ENCODE peak calls at places on chromosomes 11 and 22, in ten cellular contexts. One of them, this sample, is unnamed.

GRCh38 chr22:46084376-46084775 is 66.0 kb upstream of the PPARA start:
- DNase-seq in activated CD8-positive, alpha-beta memory T cell treated with anti-CD3 and anti-CD28 coated beads, Interleukin-2, amount 50 U/mL, for 48 hours: no peak
- DNase-seq in endothelial cell: no peak
- DNase-seq in DMS79 treated with DMSO at 0.1 percent for 48 hours: no peak
- DNase-seq in AG04449: no peak
- DNase-seq in stimulated activated CD8-positive, alpha-beta memory T cell treated with anti-CD3 and anti-CD28 coated beads, Interleukin-4, amount 100 ng/mL, for 1 hour: no peak
- DNase-seq in H9: no peak
- DNase-seq in NCI-H1105 treated with DMSO at 0.1 percent for 48 hours: no peak
- DNase-seq in activated T-cell treated with anti-CD3 and anti-CD28 coated beads, Interleukin-2, amount 50 U/mL, for 48 hours: no peak
- DNase-seq in AG08396: no peak
- DNase-seq in this sample: no peak

GRCh38 chr22:29727248-29727551 is 7.4 kb downstream of the CABP7 start:
- DNase-seq in DMS79 treated with DMSO at 0.1 percent for 48 hours: no peak
- DNase-seq in NCI-H1105 treated with DMSO at 0.1 percent for 48 hours: no peak
- DNase-seq in stimulated activated CD8-positive, alpha-beta memory T cell treated with anti-CD3 and anti-CD28 coated beads, Interleukin-4, amount 100 ng/mL, for 1 hour: no peak
- DNase-seq in activated CD8-positive, alpha-beta memory T cell treated with anti-CD3 and anti-CD28 coated beads, Interleukin-2, amount 50 U/mL, for 48 hours: no peak
- DNase-seq in AG04449: no peak
- DNase-seq in activated T-cell treated with anti-CD3 and anti-CD28 coated beads, Interleukin-2, amount 50 U/mL, for 48 hours: peak; percentile 34
- DNase-seq in endothelial cell: peak; percentile 62
- DNase-seq in AG08396: peak; percentile 73
- DNase-seq in H9: peak; percentile 79
- DNase-seq in this sample: peak; percentile 50

GRCh38 chr22:46961591-46962290 is 199.3 kb downstream of the TBC1D22A start:
- DNase-seq in AG08396: no peak
- DNase-seq in H9: no peak
- DNase-seq in activated CD8-positive, alpha-beta memory T cell treated with anti-CD3 and anti-CD28 coated beads, Interleukin-2, amount 50 U/mL, for 48 hours: no peak
- DNase-seq in endothelial cell: no peak
- DNase-seq in AG04449: no peak
- DNase-seq in NCI-H1105 treated with DMSO at 0.1 percent for 48 hours: no peak
- DNase-seq in stimulated activated CD8-positive, alpha-beta memory T cell treated with anti-CD3 and anti-CD28 coated beads, Interleukin-4, amount 100 ng/mL, for 1 hour: no peak
- DNase-seq in activated T-cell treated with anti-CD3 and anti-CD28 coated beads, Interleukin-2, amount 50 U/mL, for 48 hours: no peak
- DNase-seq in DMS79 treated with DMSO at 0.1 percent for 48 hours: no peak
- DNase-seq in this sample: no peak

GRCh38 chr22:36454916-36455570 is 26.4 kb downstream of the TXN2 start:
- DNase-seq in endothelial cell: peak; percentile 84
- DNase-seq in stimulated activated CD8-positive, alpha-beta memory T cell treated with anti-CD3 and anti-CD28 coated beads, Interleukin-4, amount 100 ng/mL, for 1 hour: peak; percentile 93
- DNase-seq in AG04449: no peak
- DNase-seq in activated CD8-positive, alpha-beta memory T cell treated with anti-CD3 and anti-CD28 coated beads, Interleukin-2, amount 50 U/mL, for 48 hours: peak; percentile 98
- DNase-seq in DMS79 treated with DMSO at 0.1 percent for 48 hours: peak; percentile 78
- DNase-seq in H9: peak; percentile 98
- DNase-seq in activated T-cell treated with anti-CD3 and anti-CD28 coated beads, Interleukin-2, amount 50 U/mL, for 48 hours: peak; percentile 96
- DNase-seq in NCI-H1105 treated with DMSO at 0.1 percent for 48 hours: no peak
- DNase-seq in AG08396: peak; percentile 86
- DNase-seq in this sample: peak; percentile 98

GRCh38 chr11:59857444-59858434 is 8.5 kb downstream of the TCN1 start:
- DNase-seq in endothelial cell: no peak
- DNase-seq in AG08396: no peak
- DNase-seq in H9: no peak
- DNase-seq in AG04449: no peak
- DNase-seq in DMS79 treated with DMSO at 0.1 percent for 48 hours: no peak
- DNase-seq in activated CD8-positive, alpha-beta memory T cell treated with anti-CD3 and anti-CD28 coated beads, Interleukin-2, amount 50 U/mL, for 48 hours: no peak
- DNase-seq in activated T-cell treated with anti-CD3 and anti-CD28 coated beads, Interleukin-2, amount 50 U/mL, for 48 hours: no peak
- DNase-seq in NCI-H1105 treated with DMSO at 0.1 percent for 48 hours: no peak
- DNase-seq in stimulated activated CD8-positive, alpha-beta memory T cell treated with anti-CD3 and anti-CD28 coated beads, Interleukin-4, amount 100 ng/mL, for 1 hour: no peak
- DNase-seq in this sample: no peak

GRCh38 chr22:19848298-19849224 is 6.1 kb downstream of the GNB1L start:
- DNase-seq in H9: no peak
- DNase-seq in activated CD8-positive, alpha-beta memory T cell treated with anti-CD3 and anti-CD28 coated beads, Interleukin-2, amount 50 U/mL, for 48 hours: peak; percentile 49
- DNase-seq in DMS79 treated with DMSO at 0.1 percent for 48 hours: no peak
- DNase-seq in AG04449: no peak
- DNase-seq in stimulated activated CD8-positive, alpha-beta memory T cell treated with anti-CD3 and anti-CD28 coated beads, Interleukin-4, amount 100 ng/mL, for 1 hour: no peak
- DNase-seq in endothelial cell: no peak
- DNase-seq in activated T-cell treated with anti-CD3 and anti-CD28 coated beads, Interleukin-2, amount 50 U/mL, for 48 hours: no peak
- DNase-seq in NCI-H1105 treated with DMSO at 0.1 percent for 48 hours: no peak
- DNase-seq in AG08396: no peak
- DNase-seq in this sample: no peak

GRCh38 chr11:12880327-12880726 is 128.8 kb upstream of the RASSF10 start:
- DNase-seq in activated T-cell treated with anti-CD3 and anti-CD28 coated beads, Interleukin-2, amount 50 U/mL, for 48 hours: no peak
- DNase-seq in stimulated activated CD8-positive, alpha-beta memory T cell treated with anti-CD3 and anti-CD28 coated beads, Interleukin-4, amount 100 ng/mL, for 1 hour: no peak
- DNase-seq in AG04449: no peak
- DNase-seq in AG08396: no peak
- DNase-seq in NCI-H1105 treated with DMSO at 0.1 percent for 48 hours: no peak
- DNase-seq in endothelial cell: no peak
- DNase-seq in activated CD8-positive, alpha-beta memory T cell treated with anti-CD3 and anti-CD28 coated beads, Interleukin-2, amount 50 U/mL, for 48 hours: no peak
- DNase-seq in H9: no peak
- DNase-seq in DMS79 treated with DMSO at 0.1 percent for 48 hours: no peak
- DNase-seq in this sample: no peak

GRCh38 chr22:50261615-50262459 is at the start of gene MAPK12:
- DNase-seq in NCI-H1105 treated with DMSO at 0.1 percent for 48 hours: peak; percentile 14
- DNase-seq in AG08396: peak; percentile 86
- DNase-seq in H9: peak; percentile 63
- DNase-seq in activated CD8-positive, alpha-beta memory T cell treated with anti-CD3 and anti-CD28 coated beads, Interleukin-2, amount 50 U/mL, for 48 hours: no peak
- DNase-seq in AG04449: no peak
- DNase-seq in DMS79 treated with DMSO at 0.1 percent for 48 hours: peak; percentile 3
- DNase-seq in activated T-cell treated with anti-CD3 and anti-CD28 coated beads, Interleukin-2, amount 50 U/mL, for 48 hours: no peak
- DNase-seq in stimulated activated CD8-positive, alpha-beta memory T cell treated with anti-CD3 and anti-CD28 coated beads, Interleukin-4, amount 100 ng/mL, for 1 hour: no peak
- DNase-seq in endothelial cell: no peak
- DNase-seq in this sample: no peak

GRCh38 chr11:15525582-15525981 is 410.9 kb downstream of the INSC start:
- DNase-seq in DMS79 treated with DMSO at 0.1 percent for 48 hours: no peak
- DNase-seq in endothelial cell: no peak
- DNase-seq in H9: no peak
- DNase-seq in AG04449: no peak
- DNase-seq in stimulated activated CD8-positive, alpha-beta memory T cell treated with anti-CD3 and anti-CD28 coated beads, Interleukin-4, amount 100 ng/mL, for 1 hour: no peak
- DNase-seq in activated CD8-positive, alpha-beta memory T cell treated with anti-CD3 and anti-CD28 coated beads, Interleukin-2, amount 50 U/mL, for 48 hours: no peak
- DNase-seq in AG08396: no peak
- DNase-seq in NCI-H1105 treated with DMSO at 0.1 percent for 48 hours: peak; percentile 34
- DNase-seq in activated T-cell treated with anti-CD3 and anti-CD28 coated beads, Interleukin-2, amount 50 U/mL, for 48 hours: no peak
- DNase-seq in this sample: no peak

GRCh38 chr11:68262544-68262827 is 9.3 kb downstream of the C11orf24 start:
- DNase-seq in AG08396: no peak
- DNase-seq in endothelial cell: no peak
- DNase-seq in activated T-cell treated with anti-CD3 and anti-CD28 coated beads, Interleukin-2, amount 50 U/mL, for 48 hours: no peak
- DNase-seq in H9: peak; percentile 22
- DNase-seq in NCI-H1105 treated with DMSO at 0.1 percent for 48 hours: no peak
- DNase-seq in activated CD8-positive, alpha-beta memory T cell treated with anti-CD3 and anti-CD28 coated beads, Interleukin-2, amount 50 U/mL, for 48 hours: no peak
- DNase-seq in stimulated activated CD8-positive, alpha-beta memory T cell treated with anti-CD3 and anti-CD28 coated beads, Interleukin-4, amount 100 ng/mL, for 1 hour: no peak
- DNase-seq in AG04449: no peak
- DNase-seq in DMS79 treated with DMSO at 0.1 percent for 48 hours: no peak
- DNase-seq in this sample: no peak

GRCh38 chr11:63165710-63166310 is 21.8 kb upstream of the SLC22A24 start:
- DNase-seq in H9: no peak
- DNase-seq in stimulated activated CD8-positive, alpha-beta memory T cell treated with anti-CD3 and anti-CD28 coated beads, Interleukin-4, amount 100 ng/mL, for 1 hour: no peak
- DNase-seq in NCI-H1105 treated with DMSO at 0.1 percent for 48 hours: no peak
- DNase-seq in AG08396: no peak
- DNase-seq in endothelial cell: no peak
- DNase-seq in DMS79 treated with DMSO at 0.1 percent for 48 hours: no peak
- DNase-seq in activated CD8-positive, alpha-beta memory T cell treated with anti-CD3 and anti-CD28 coated beads, Interleukin-2, amount 50 U/mL, for 48 hours: no peak
- DNase-seq in activated T-cell treated with anti-CD3 and anti-CD28 coated beads, Interleukin-2, amount 50 U/mL, for 48 hours: no peak
- DNase-seq in AG04449: no peak
- DNase-seq in this sample: no peak

GRCh38 chr11:697811-698311 is 2.2 kb downstream of the TMEM80 start:
- DNase-seq in H9: peak; percentile 44
- DNase-seq in DMS79 treated with DMSO at 0.1 percent for 48 hours: no peak
- DNase-seq in NCI-H1105 treated with DMSO at 0.1 percent for 48 hours: no peak
- DNase-seq in stimulated activated CD8-positive, alpha-beta memory T cell treated with anti-CD3 and anti-CD28 coated beads, Interleukin-4, amount 100 ng/mL, for 1 hour: no peak
- DNase-seq in activated CD8-positive, alpha-beta memory T cell treated with anti-CD3 and anti-CD28 coated beads, Interleukin-2, amount 50 U/mL, for 48 hours: no peak
- DNase-seq in AG08396: no peak
- DNase-seq in endothelial cell: no peak
- DNase-seq in activated T-cell treated with anti-CD3 and anti-CD28 coated beads, Interleukin-2, amount 50 U/mL, for 48 hours: no peak
- DNase-seq in AG04449: no peak
- DNase-seq in this sample: no peak

GRCh38 chr11:105538531-105538930 is 71.3 kb upstream of the GRIA4 start:
- DNase-seq in NCI-H1105 treated with DMSO at 0.1 percent for 48 hours: no peak
- DNase-seq in AG08396: no peak
- DNase-seq in activated T-cell treated with anti-CD3 and anti-CD28 coated beads, Interleukin-2, amount 50 U/mL, for 48 hours: no peak
- DNase-seq in H9: no peak
- DNase-seq in activated CD8-positive, alpha-beta memory T cell treated with anti-CD3 and anti-CD28 coated beads, Interleukin-2, amount 50 U/mL, for 48 hours: no peak
- DNase-seq in stimulated activated CD8-positive, alpha-beta memory T cell treated with anti-CD3 and anti-CD28 coated beads, Interleukin-4, amount 100 ng/mL, for 1 hour: no peak
- DNase-seq in DMS79 treated with DMSO at 0.1 percent for 48 hours: no peak
- DNase-seq in endothelial cell: no peak
- DNase-seq in AG04449: no peak
- DNase-seq in this sample: no peak

GRCh38 chr11:46121724-46122477 is 647 bp upstream of the PHF21A start:
- DNase-seq in stimulated activated CD8-positive, alpha-beta memory T cell treated with anti-CD3 and anti-CD28 coated beads, Interleukin-4, amount 100 ng/mL, for 1 hour: peak; percentile 45
- DNase-seq in activated T-cell treated with anti-CD3 and anti-CD28 coated beads, Interleukin-2, amount 50 U/mL, for 48 hours: peak; percentile 81
- DNase-seq in H9: peak; percentile 80
- DNase-seq in AG04449: peak; percentile 67
- DNase-seq in AG08396: peak; percentile 82
- DNase-seq in DMS79 treated with DMSO at 0.1 percent for 48 hours: peak; percentile 82
- DNase-seq in NCI-H1105 treated with DMSO at 0.1 percent for 48 hours: peak; percentile 85
- DNase-seq in activated CD8-positive, alpha-beta memory T cell treated with anti-CD3 and anti-CD28 coated beads, Interleukin-2, amount 50 U/mL, for 48 hours: peak; percentile 85
- DNase-seq in endothelial cell: peak; percentile 63
- DNase-seq in this sample: no peak

GRCh38 chr11:12103411-12104225 is 6.8 kb upstream of the MICAL2 start:
- DNase-seq in NCI-H1105 treated with DMSO at 0.1 percent for 48 hours: no peak
- DNase-seq in activated T-cell treated with anti-CD3 and anti-CD28 coated beads, Interleukin-2, amount 50 U/mL, for 48 hours: no peak
- DNase-seq in H9: no peak
- DNase-seq in DMS79 treated with DMSO at 0.1 percent for 48 hours: no peak
- DNase-seq in stimulated activated CD8-positive, alpha-beta memory T cell treated with anti-CD3 and anti-CD28 coated beads, Interleukin-4, amount 100 ng/mL, for 1 hour: no peak
- DNase-seq in AG04449: no peak
- DNase-seq in activated CD8-positive, alpha-beta memory T cell treated with anti-CD3 and anti-CD28 coated beads, Interleukin-2, amount 50 U/mL, for 48 hours: no peak
- DNase-seq in AG08396: no peak
- DNase-seq in endothelial cell: no peak
- DNase-seq in this sample: no peak

GRCh38 chr11:45225277-45225676 is 60.9 kb downstream of the SYT13 start:
- DNase-seq in AG04449: no peak
- DNase-seq in DMS79 treated with DMSO at 0.1 percent for 48 hours: peak; percentile 39
- DNase-seq in AG08396: no peak
- DNase-seq in endothelial cell: no peak
- DNase-seq in activated CD8-positive, alpha-beta memory T cell treated with anti-CD3 and anti-CD28 coated beads, Interleukin-2, amount 50 U/mL, for 48 hours: no peak
- DNase-seq in activated T-cell treated with anti-CD3 and anti-CD28 coated beads, Interleukin-2, amount 50 U/mL, for 48 hours: no peak
- DNase-seq in stimulated activated CD8-positive, alpha-beta memory T cell treated with anti-CD3 and anti-CD28 coated beads, Interleukin-4, amount 100 ng/mL, for 1 hour: no peak
- DNase-seq in H9: no peak
- DNase-seq in NCI-H1105 treated with DMSO at 0.1 percent for 48 hours: no peak
- DNase-seq in this sample: no peak

GRCh38 chr11:9260182-9261146 is 4.7 kb downstream of the DENND5A start:
- DNase-seq in NCI-H1105 treated with DMSO at 0.1 percent for 48 hours: no peak
- DNase-seq in H9: no peak
- DNase-seq in AG08396: no peak
- DNase-seq in activated CD8-positive, alpha-beta memory T cell treated with anti-CD3 and anti-CD28 coated beads, Interleukin-2, amount 50 U/mL, for 48 hours: no peak
- DNase-seq in endothelial cell: no peak
- DNase-seq in stimulated activated CD8-positive, alpha-beta memory T cell treated with anti-CD3 and anti-CD28 coated beads, Interleukin-4, amount 100 ng/mL, for 1 hour: no peak
- DNase-seq in DMS79 treated with DMSO at 0.1 percent for 48 hours: no peak
- DNase-seq in activated T-cell treated with anti-CD3 and anti-CD28 coated beads, Interleukin-2, amount 50 U/mL, for 48 hours: no peak
- DNase-seq in AG04449: no peak
- DNase-seq in this sample: peak; percentile 36

GRCh38 chr11:118415739-118416068 is 14.3 kb downstream of the ATP5MG start:
- DNase-seq in H9: peak; percentile 73
- DNase-seq in NCI-H1105 treated with DMSO at 0.1 percent for 48 hours: no peak
- DNase-seq in AG04449: peak; percentile 87
- DNase-seq in activated T-cell treated with anti-CD3 and anti-CD28 coated beads, Interleukin-2, amount 50 U/mL, for 48 hours: no peak
- DNase-seq in activated CD8-positive, alpha-beta memory T cell treated with anti-CD3 and anti-CD28 coated beads, Interleukin-2, amount 50 U/mL, for 48 hours: no peak
- DNase-seq in AG08396: peak; percentile 88
- DNase-seq in endothelial cell: no peak
- DNase-seq in stimulated activated CD8-positive, alpha-beta memory T cell treated with anti-CD3 and anti-CD28 coated beads, Interleukin-4, amount 100 ng/mL, for 1 hour: no peak
- DNase-seq in DMS79 treated with DMSO at 0.1 percent for 48 hours: no peak
- DNase-seq in this sample: no peak

GRCh38 chr11:126969865-126970479 is 30.6 kb downstream of the KIRREL3 start:
- DNase-seq in H9: peak; percentile 43
- DNase-seq in stimulated activated CD8-positive, alpha-beta memory T cell treated with anti-CD3 and anti-CD28 coated beads, Interleukin-4, amount 100 ng/mL, for 1 hour: no peak
- DNase-seq in activated CD8-positive, alpha-beta memory T cell treated with anti-CD3 and anti-CD28 coated beads, Interleukin-2, amount 50 U/mL, for 48 hours: no peak
- DNase-seq in activated T-cell treated with anti-CD3 and anti-CD28 coated beads, Interleukin-2, amount 50 U/mL, for 48 hours: no peak
- DNase-seq in NCI-H1105 treated with DMSO at 0.1 percent for 48 hours: peak; percentile 14
- DNase-seq in endothelial cell: peak; percentile 26
- DNase-seq in AG08396: peak; percentile 69
- DNase-seq in AG04449: no peak
- DNase-seq in DMS79 treated with DMSO at 0.1 percent for 48 hours: no peak
- DNase-seq in this sample: no peak

GRCh38 chr22:50523806-50524663 is 1.4 kb downstream of the SCO2 start:
- DNase-seq in activated CD8-positive, alpha-beta memory T cell treated with anti-CD3 and anti-CD28 coated beads, Interleukin-2, amount 50 U/mL, for 48 hours: no peak
- DNase-seq in DMS79 treated with DMSO at 0.1 percent for 48 hours: no peak
- DNase-seq in AG08396: no peak
- DNase-seq in stimulated activated CD8-positive, alpha-beta memory T cell treated with anti-CD3 and anti-CD28 coated beads, Interleukin-4, amount 100 ng/mL, for 1 hour: no peak
- DNase-seq in AG04449: no peak
- DNase-seq in H9: no peak
- DNase-seq in NCI-H1105 treated with DMSO at 0.1 percent for 48 hours: no peak
- DNase-seq in endothelial cell: no peak
- DNase-seq in activated T-cell treated with anti-CD3 and anti-CD28 coated beads, Interleukin-2, amount 50 U/mL, for 48 hours: no peak
- DNase-seq in this sample: peak; percentile 35

GRCh38 chr22:19410941-19411689 is 20.4 kb downstream of the HIRA start:
- DNase-seq in activated CD8-positive, alpha-beta memory T cell treated with anti-CD3 and anti-CD28 coated beads, Interleukin-2, amount 50 U/mL, for 48 hours: no peak
- DNase-seq in activated T-cell treated with anti-CD3 and anti-CD28 coated beads, Interleukin-2, amount 50 U/mL, for 48 hours: no peak
- DNase-seq in AG04449: no peak
- DNase-seq in H9: no peak
- DNase-seq in endothelial cell: no peak
- DNase-seq in DMS79 treated with DMSO at 0.1 percent for 48 hours: no peak
- DNase-seq in NCI-H1105 treated with DMSO at 0.1 percent for 48 hours: no peak
- DNase-seq in stimulated activated CD8-positive, alpha-beta memory T cell treated with anti-CD3 and anti-CD28 coated beads, Interleukin-4, amount 100 ng/mL, for 1 hour: no peak
- DNase-seq in AG08396: no peak
- DNase-seq in this sample: no peak

GRCh38 chr11:112019066-112019465 is 6.1 kb upstream of the DLAT start:
- DNase-seq in DMS79 treated with DMSO at 0.1 percent for 48 hours: no peak
- DNase-seq in NCI-H1105 treated with DMSO at 0.1 percent for 48 hours: no peak
- DNase-seq in AG04449: no peak
- DNase-seq in H9: no peak
- DNase-seq in AG08396: no peak
- DNase-seq in activated CD8-positive, alpha-beta memory T cell treated with anti-CD3 and anti-CD28 coated beads, Interleukin-2, amount 50 U/mL, for 48 hours: no peak
- DNase-seq in activated T-cell treated with anti-CD3 and anti-CD28 coated beads, Interleukin-2, amount 50 U/mL, for 48 hours: no peak
- DNase-seq in stimulated activated CD8-positive, alpha-beta memory T cell treated with anti-CD3 and anti-CD28 coated beads, Interleukin-4, amount 100 ng/mL, for 1 hour: no peak
- DNase-seq in endothelial cell: no peak
- DNase-seq in this sample: no peak

GRCh38 chr11:122796128-122796717 is 42.1 kb upstream of the CRTAM start:
- DNase-seq in stimulated activated CD8-positive, alpha-beta memory T cell treated with anti-CD3 and anti-CD28 coated beads, Interleukin-4, amount 100 ng/mL, for 1 hour: peak; percentile 49
- DNase-seq in AG08396: peak; percentile 36
- DNase-seq in activated CD8-positive, alpha-beta memory T cell treated with anti-CD3 and anti-CD28 coated beads, Interleukin-2, amount 50 U/mL, for 48 hours: peak; percentile 87
- DNase-seq in H9: peak; percentile 77
- DNase-seq in NCI-H1105 treated with DMSO at 0.1 percent for 48 hours: peak; percentile 49
- DNase-seq in activated T-cell treated with anti-CD3 and anti-CD28 coated beads, Interleukin-2, amount 50 U/mL, for 48 hours: peak; percentile 83
- DNase-seq in endothelial cell: peak; percentile 71
- DNase-seq in DMS79 treated with DMSO at 0.1 percent for 48 hours: no peak
- DNase-seq in AG04449: no peak
- DNase-seq in this sample: peak; percentile 76

GRCh38 chr11:6455070-6455469 is 14.3 kb upstream of the HPX start:
- DNase-seq in endothelial cell: no peak
- DNase-seq in DMS79 treated with DMSO at 0.1 percent for 48 hours: peak; percentile 43
- DNase-seq in activated T-cell treated with anti-CD3 and anti-CD28 coated beads, Interleukin-2, amount 50 U/mL, for 48 hours: no peak
- DNase-seq in stimulated activated CD8-positive, alpha-beta memory T cell treated with anti-CD3 and anti-CD28 coated beads, Interleukin-4, amount 100 ng/mL, for 1 hour: no peak
- DNase-seq in AG08396: no peak
- DNase-seq in AG04449: no peak
- DNase-seq in H9: no peak
- DNase-seq in NCI-H1105 treated with DMSO at 0.1 percent for 48 hours: peak; percentile 69
- DNase-seq in activated CD8-positive, alpha-beta memory T cell treated with anti-CD3 and anti-CD28 coated beads, Interleukin-2, amount 50 U/mL, for 48 hours: no peak
- DNase-seq in this sample: no peak

GRCh38 chr11:11279956-11280689 is 72.9 kb downstream of the CSNK2A3 start:
- DNase-seq in AG04449: no peak
- DNase-seq in DMS79 treated with DMSO at 0.1 percent for 48 hours: no peak
- DNase-seq in stimulated activated CD8-positive, alpha-beta memory T cell treated with anti-CD3 and anti-CD28 coated beads, Interleukin-4, amount 100 ng/mL, for 1 hour: no peak
- DNase-seq in activated CD8-positive, alpha-beta memory T cell treated with anti-CD3 and anti-CD28 coated beads, Interleukin-2, amount 50 U/mL, for 48 hours: no peak
- DNase-seq in NCI-H1105 treated with DMSO at 0.1 percent for 48 hours: no peak
- DNase-seq in activated T-cell treated with anti-CD3 and anti-CD28 coated beads, Interleukin-2, amount 50 U/mL, for 48 hours: no peak
- DNase-seq in AG08396: peak; percentile 70
- DNase-seq in H9: peak; percentile 53
- DNase-seq in endothelial cell: peak; percentile 67
- DNase-seq in this sample: no peak

GRCh38 chr22:46500201-46500600 is 37.2 kb downstream of the CELSR1 start:
- DNase-seq in AG04449: no peak
- DNase-seq in activated CD8-positive, alpha-beta memory T cell treated with anti-CD3 and anti-CD28 coated beads, Interleukin-2, amount 50 U/mL, for 48 hours: no peak
- DNase-seq in activated T-cell treated with anti-CD3 and anti-CD28 coated beads, Interleukin-2, amount 50 U/mL, for 48 hours: no peak
- DNase-seq in DMS79 treated with DMSO at 0.1 percent for 48 hours: no peak
- DNase-seq in endothelial cell: peak; percentile 39
- DNase-seq in NCI-H1105 treated with DMSO at 0.1 percent for 48 hours: no peak
- DNase-seq in H9: peak; percentile 91
- DNase-seq in stimulated activated CD8-positive, alpha-beta memory T cell treated with anti-CD3 and anti-CD28 coated beads, Interleukin-4, amount 100 ng/mL, for 1 hour: no peak
- DNase-seq in AG08396: no peak
- DNase-seq in this sample: no peak

GRCh38 chr11:83195176-83195531 is 1.6 kb downstream of the ANKRD42 start:
- DNase-seq in H9: no peak
- DNase-seq in endothelial cell: no peak
- DNase-seq in stimulated activated CD8-positive, alpha-beta memory T cell treated with anti-CD3 and anti-CD28 coated beads, Interleukin-4, amount 100 ng/mL, for 1 hour: no peak
- DNase-seq in NCI-H1105 treated with DMSO at 0.1 percent for 48 hours: no peak
- DNase-seq in activated CD8-positive, alpha-beta memory T cell treated with anti-CD3 and anti-CD28 coated beads, Interleukin-2, amount 50 U/mL, for 48 hours: no peak
- DNase-seq in activated T-cell treated with anti-CD3 and anti-CD28 coated beads, Interleukin-2, amount 50 U/mL, for 48 hours: no peak
- DNase-seq in AG08396: no peak
- DNase-seq in DMS79 treated with DMSO at 0.1 percent for 48 hours: no peak
- DNase-seq in AG04449: no peak
- DNase-seq in this sample: no peak

GRCh38 chr11:45285931-45286632 is at the start of gene SYT13:
- DNase-seq in DMS79 treated with DMSO at 0.1 percent for 48 hours: peak; percentile 68
- DNase-seq in activated CD8-positive, alpha-beta memory T cell treated with anti-CD3 and anti-CD28 coated beads, Interleukin-2, amount 50 U/mL, for 48 hours: no peak
- DNase-seq in endothelial cell: peak; percentile 57
- DNase-seq in activated T-cell treated with anti-CD3 and anti-CD28 coated beads, Interleukin-2, amount 50 U/mL, for 48 hours: no peak
- DNase-seq in NCI-H1105 treated with DMSO at 0.1 percent for 48 hours: peak; percentile 71
- DNase-seq in AG04449: no peak
- DNase-seq in stimulated activated CD8-positive, alpha-beta memory T cell treated with anti-CD3 and anti-CD28 coated beads, Interleukin-4, amount 100 ng/mL, for 1 hour: no peak
- DNase-seq in H9: peak; percentile 92
- DNase-seq in AG08396: no peak
- DNase-seq in this sample: no peak